ENCODE peak calls at places on chromosomes 7 and 10, in six cellular contexts. B is ascending aorta, K is tibial nerve, Z is mucosa of descending colon, F is neuronal stem cell, U is body of pancreas. R is an unnamed sample.
A peak's percentile ranks its signal among the peaks of the same experiment; 100 is the strongest.

GRCh38 chr10:116654816-116655215 is 34.1 kb downstream of the PNLIPRP2 start:
- DNase-seq in B (no peak), K (no peak), F (no peak), U (no peak), Z (no peak), R (peak; percentile 48)

GRCh38 chr10:102230861-102231356 is 4.8 kb downstream of the ELOVL3 start:
- DNase-seq in F (no peak), B (no peak), K (no peak), Z (peak; percentile 57), U (peak; percentile 49), R (no peak)

GRCh38 chr10:17006631-17007161 is 122.9 kb downstream of the CUBN start:
- DNase-seq in B (no peak), F (no peak), K (no peak), U (no peak), Z (no peak), R (no peak)

GRCh38 chr7:43933902-43934560 is 7.8 kb downstream of the UBE2D4 start:
- DNase-seq in F (no peak), Z (no peak), K (no peak), U (no peak), B (no peak), R (no peak)

GRCh38 chr10:71635251-71635866 is 84.2 kb downstream of the C10orf105 start:
- DNase-seq in F (no peak), B (no peak), Z (peak; percentile 41), K (no peak), U (no peak), R (no peak)

GRCh38 chr10:133511408-133511807 is 15.8 kb upstream of the CYP2E1 start:
- DNase-seq in K (no peak), B (no peak), F (no peak), Z (no peak), U (no peak), R (no peak)

GRCh38 chr7:46100521-46100920 is 179.4 kb upstream of the IGFBP3 start:
- DNase-seq in Z (no peak), K (no peak), F (no peak), B (no peak), U (no peak), R (no peak)

GRCh38 chr7:112556633-112557032 is 75.8 kb downstream of the LSMEM1 start:
- DNase-seq in U (no peak), K (no peak), Z (no peak), B (no peak), F (no peak), R (no peak)

GRCh38 chr10:104819731-104820130 is 178.6 kb downstream of the SORCS3 start:
- DNase-seq in Z (no peak), F (no peak), B (no peak), U (no peak), K (no peak), R (no peak)

GRCh38 chr7:28017372-28017771 is 163.2 kb downstream of the JAZF1 start:
- DNase-seq in K (no peak), U (no peak), F (no peak), B (no peak), Z (no peak), R (no peak)

GRCh38 chr7:154426778-154427177 is 374.6 kb downstream of the DPP6 start:
- DNase-seq in F (no peak), K (no peak), U (no peak), B (no peak), Z (no peak), R (no peak)

GRCh38 chr10:133089461-133089800 is 1.7 kb downstream of the ADGRA1 start:
- DNase-seq in B (no peak), Z (no peak), F (no peak), U (no peak), K (no peak), R (no peak)

GRCh38 chr10:84065764-84066163 is 73.5 kb upstream of the GHITM start:
- DNase-seq in K (no peak), F (no peak), B (no peak), U (no peak), Z (no peak), R (no peak)

GRCh38 chr10:71075759-71076472 is 136.5 kb upstream of the UNC5B start:
- DNase-seq in U (no peak), Z (no peak), F (no peak), K (no peak), B (no peak), R (peak; percentile 6)

GRCh38 chr10:17607603-17608332 is 9.4 kb downstream of the HACD1 start:
- DNase-seq in K (peak; percentile 30), B (no peak), F (peak; percentile 39), U (no peak), Z (peak; percentile 24), R (peak; percentile 86)

GRCh38 chr10:6543431-6544005 is 36.6 kb downstream of the PRKCQ start:
- DNase-seq in U (no peak), F (no peak), B (no peak), Z (no peak), K (no peak), R (no peak)

GRCh38 chr10:24456319-24456718 is 247.4 kb downstream of the KIAA1217 start:
- DNase-seq in U (no peak), Z (no peak), F (no peak), K (no peak), B (no peak), R (no peak)
- H3K4me1 ChIP-seq in U (no peaks in the 10 kb centered on the region), Z (peaks cover 10% of the 10 kb centered on the region), F (no peaks in the 10 kb centered on the region), K (no peaks in the 10 kb centered on the region), B (no peaks in the 10 kb centered on the region), R (peaks cover 13% of the 10 kb centered on the region)

GRCh38 chr7:142885311-142886230 is at the start of gene TRPV6:
- DNase-seq in U (peak; percentile 88), Z (peak; percentile 67), K (no peak), F (no peak), B (no peak), R (no peak)
- H3K4me3 ChIP-seq in U (no peak within 1 kb of the TSS), Z (no peak within 1 kb of the TSS), K (no peak within 1 kb of the TSS), F (no peak within 1 kb of the TSS), B (no peak within 1 kb of the TSS), R (no peak within 1 kb of the TSS)

GRCh38 chr7:41252551-41252950 is 450.3 kb downstream of the INHBA start:
- DNase-seq in F (no peak), K (no peak), Z (no peak), U (no peak), B (no peak), R (no peak)
- H3K9me3 ChIP-seq in F (peaks cover 11% of the 10 kb centered on the region), K (no peaks in the 10 kb centered on the region), Z (no peaks in the 10 kb centered on the region), U (no peaks in the 10 kb centered on the region), B (no peaks in the 10 kb centered on the region), R (no peaks in the 10 kb centered on the region)

GRCh38 chr7:66114743-66115727 is at the start of gene CRCP:
- DNase-seq in Z (peak; percentile 85), K (peak; percentile 65), B (peak; percentile 25), U (peak; percentile 87), F (peak; percentile 67), R (peak; percentile 86)
- H3K4me1 ChIP-seq in Z (peaks cover 21% of the 10 kb centered on the region), K (no peaks in the 10 kb centered on the region), B (no peaks in the 10 kb centered on the region), U (peaks cover 52% of the 10 kb centered on the region), F (peaks cover 3% of the 10 kb centered on the region), R (no peaks in the 10 kb centered on the region)

GRCh38 chr10:22427890-22428571 is 82.7 kb downstream of the SPAG6 start:
- DNase-seq in Z (no peak), B (no peak), U (no peak), K (no peak), F (no peak), R (peak; percentile 68)

GRCh38 chr10:22429981-22430421 is 84.7 kb downstream of the SPAG6 start:
- DNase-seq in K (no peak), F (no peak), Z (no peak), U (no peak), B (no peak), R (no peak)

GRCh38 chr10:22429146-22429545 is 83.8 kb downstream of the SPAG6 start:
- DNase-seq in K (no peak), U (no peak), F (no peak), Z (no peak), B (no peak), R (no peak)

GRCh38 chr10:22426653-22427052 is 81.4 kb downstream of the SPAG6 start:
- DNase-seq in F (no peak), U (no peak), K (no peak), B (no peak), Z (no peak), R (no peak)

GRCh38 chr10:22427101-22427500 is 81.8 kb downstream of the SPAG6 start:
- DNase-seq in B (no peak), Z (no peak), U (no peak), K (no peak), F (no peak), R (no peak)
- H3K4me3 ChIP-seq in B (no peak overlapping the region), Z (no peak overlapping the region), U (no peak overlapping the region), K (no peak overlapping the region), F (no peak overlapping the region), R (no peak overlapping the region)

GRCh38 chr7:63028376-63029206 is 970.1 kb upstream of the ZNF722 start:
- DNase-seq in K (no peak), U (no peak), Z (no peak), B (no peak), F (no peak), R (no peak)
- H3K9me3 ChIP-seq in K (no peaks in the 10 kb centered on the region), U (peaks cover 6% of the 10 kb centered on the region), Z (peaks cover 80% of the 10 kb centered on the region), B (no peaks in the 10 kb centered on the region), F (no peaks in the 10 kb centered on the region), R (no peaks in the 10 kb centered on the region)

GRCh38 chr10:103793429-103793828 is 61.9 kb downstream of the SH3PXD2A start:
- DNase-seq in F (no peak), K (no peak), Z (peak; percentile 53), B (no peak), U (peak; percentile 24), R (no peak)
- H3K4me1 ChIP-seq in F (no peaks in the 10 kb centered on the region), K (no peaks in the 10 kb centered on the region), Z (peaks cover 60% of the 10 kb centered on the region), B (no peaks in the 10 kb centered on the region), U (peaks cover 37% of the 10 kb centered on the region), R (no peaks in the 10 kb centered on the region)

GRCh38 chr10:28965937-28966336 is 288.6 kb downstream of the BAMBI start:
- DNase-seq in B (no peak), Z (no peak), K (no peak), U (no peak), F (no peak), R (no peak)
- H3K4me3 ChIP-seq in B (no peak overlapping the region), Z (no peak overlapping the region), K (no peak overlapping the region), U (no peak overlapping the region), F (no peak overlapping the region), R (no peak overlapping the region)

DNA sequence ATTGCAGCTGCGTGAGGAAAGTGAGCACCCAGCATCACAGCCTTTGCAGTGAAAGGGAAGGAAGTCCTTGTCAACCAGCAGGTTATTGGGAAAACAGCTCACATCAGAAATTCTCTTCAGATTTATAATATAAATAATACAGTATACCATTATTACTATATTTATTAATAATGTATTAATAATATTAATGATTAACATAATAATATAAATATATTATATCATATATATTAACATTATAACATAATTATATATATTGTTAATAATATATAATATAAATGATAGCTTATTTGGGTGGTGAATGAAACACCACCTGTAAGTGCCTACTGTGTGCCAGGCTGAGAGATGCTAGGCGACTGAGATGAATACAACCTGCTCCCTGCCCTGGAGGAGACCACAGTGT is 423.0 kb downstream of the TCERG1L start:
- DNase-seq in B (no peak), K (no peak), F (no peak), U (no peak), Z (no peak), R (no peak)
- H3K9me3 ChIP-seq in B (no peaks in the 10 kb centered on the region), K (no peaks in the 10 kb centered on the region), F (no peaks in the 10 kb centered on the region), U (no peaks in the 10 kb centered on the region), Z (no peaks in the 10 kb centered on the region), R (no peaks in the 10 kb centered on the region)